ENCODE peak calls at places on chromosome 2, in five cellular contexts. X is HepG2, T is SK-N-SH, K is GM12878, G is H1. Y is an unnamed sample.

GRCh38 chr2:210224660-210225460 is at the start of gene ACADL:
- DNase-seq in X (no peak), T (peak), K (no peak), G (peak), Y (peak)

GRCh38 chr2:28515176-28515751 is 19.4 kb downstream of the PLB1 start:
- DNase-seq in X (no peak), T (no peak), K (no peak), G (no peak), Y (no peak)

GRCh38 chr2:125227843-125228392 is 1202.8 kb downstream of the CNTNAP5 start:
- DNase-seq in X (no peak), T (peak), K (no peak), G (no peak), Y (no peak)

GRCh38 chr2:173264603-173265366 is 89.9 kb upstream of the CDCA7 start:
- DNase-seq in X (no peak), T (no peak), K (peak), G (no peak), Y (no peak)

GRCh38 chr2:43611987-43612894 is 16.4 kb upstream of the THADA start:
- DNase-seq in X (peak), T (peak), K (peak), G (peak), Y (peak)

GRCh38 chr2:12759248-12759647 is 42.5 kb downstream of the TRIB2 start:
- DNase-seq in X (no peak), T (no peak), K (no peak), G (no peak), Y (no peak)

GRCh38 chr2:36397728-36398413 is 42.3 kb downstream of the CRIM1 start:
- DNase-seq in X (peak), T (no peak), K (no peak), G (no peak), Y (no peak)

GRCh38 chr2:99337931-99338580 is 867 bp downstream of the EIF5B start:
- DNase-seq in X (peak), T (peak), K (no peak), G (no peak), Y (peak)

GRCh38 chr2:188675391-188676011 is 298.7 kb upstream of the COL3A1 start:
- DNase-seq in X (no peak), T (no peak), K (no peak), G (no peak), Y (no peak)
- H2AFZ ChIP-seq in X (no peak), T (no peak), K (no peak), G (no peak), Y (no peak)

GRCh38 chr2:167504695-167505094 is 616.4 kb downstream of the XIRP2 start:
- DNase-seq in X (no peak), T (no peak), K (no peak), G (no peak), Y (no peak)

GRCh38 chr2:167510071-167510759 is 621.9 kb downstream of the XIRP2 start:
- DNase-seq in X (peak), T (peak), K (no peak), G (no peak), Y (no peak)

GRCh38 chr2:167506395-167506794 is 618.1 kb downstream of the XIRP2 start:
- DNase-seq in X (no peak), T (no peak), K (no peak), G (no peak), Y (no peak)

GRCh38 chr2:167508709-167509108 is 620.4 kb downstream of the XIRP2 start:
- DNase-seq in X (peak), T (no peak), K (no peak), G (no peak), Y (no peak)

GRCh38 chr2:167509585-167509984 is 621.3 kb downstream of the XIRP2 start:
- DNase-seq in X (peak), T (no peak), K (no peak), G (no peak), Y (no peak)
- TF ChIP-seq EP300 in X (no peak), T (no peak), K (no peak), G (no peak), Y (no peak)

GRCh38 chr2:240135706-240136012 is 446 bp downstream of the COPS9 start:
- DNase-seq in X (no peak), T (no peak), K (no peak), G (no peak), Y (no peak)
- H2AFZ ChIP-seq in X (peak), T (peak), K (peak), G (no peak), Y (peak)

DNA sequence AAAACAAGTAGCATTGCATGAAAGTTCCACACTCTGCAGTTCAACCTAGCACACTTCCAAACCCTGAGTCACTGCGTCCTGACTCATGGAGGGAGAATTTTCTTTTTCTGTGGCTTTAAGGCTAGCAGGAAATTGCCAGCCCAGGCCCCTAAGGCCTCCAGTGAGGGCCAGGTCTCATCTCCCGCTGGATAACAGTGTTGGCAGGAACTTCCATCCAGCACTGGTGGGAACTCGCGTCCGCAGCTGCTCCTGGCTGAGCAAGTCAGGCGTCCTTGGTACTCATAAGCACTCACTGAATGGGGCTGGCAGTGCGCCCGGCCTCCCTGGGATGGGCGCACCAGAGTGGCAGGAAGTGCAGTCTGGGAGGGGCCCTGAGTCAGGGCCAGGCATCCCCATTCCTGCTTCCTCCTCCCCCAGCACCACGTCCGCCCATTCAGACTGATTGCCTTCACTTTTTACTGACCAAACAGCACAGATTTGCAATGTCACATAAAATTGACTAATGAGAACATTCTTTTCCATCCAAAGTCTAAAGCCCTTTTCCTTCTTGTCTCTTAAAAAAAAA is 14.3 kb downstream of the MALL start:
- DNase-seq in X (peak), T (peak), K (no peak), G (no peak), Y (no peak)
- TF ChIP-seq EP300 in X (no peak), T (peak), K (no peak), G (no peak), Y (no peak)

GRCh38 chr2:212364106-212364505 is 174.5 kb downstream of the ERBB4 start:
- DNase-seq in X (no peak), T (no peak), K (no peak), G (no peak), Y (no peak)
- H2AFZ ChIP-seq in X (no peak), T (peak), K (no peak), G (no peak), Y (no peak)

DNA sequence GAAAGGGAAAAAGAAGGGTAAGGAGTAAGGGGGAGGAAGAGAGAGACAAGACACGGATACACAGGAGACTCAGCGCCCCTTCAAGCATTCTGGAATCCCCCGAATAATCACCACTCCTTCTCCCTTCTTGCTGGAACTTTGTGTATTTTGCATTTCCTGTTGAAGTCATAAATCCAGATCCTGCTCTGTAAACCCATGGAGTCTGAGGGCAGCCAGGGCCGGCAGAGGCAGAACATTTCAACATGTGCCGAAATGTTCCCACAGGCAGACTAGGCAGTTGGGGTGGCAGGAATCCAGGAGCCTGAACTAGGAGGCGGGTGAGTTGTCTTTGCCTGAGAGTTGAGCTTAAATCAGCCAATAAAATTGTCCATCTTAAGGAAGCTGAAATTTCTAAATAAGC is 193.1 kb downstream of the SH3RF3 start:
- DNase-seq in X (no peak), T (no peak), K (no peak), G (no peak), Y (no peak)
- TF ChIP-seq EP300 in X (no peak), T (no peak), K (no peak), G (no peak), Y (no peak)

Y was measured in K562.